ENCODE peak calls at places on chromosomes 12 and 14, in six cellular contexts. I is heart left ventricle, N is kidney, O is AG04450, Z is RWPE1, X is psoas muscle. S is an unnamed sample.

GRCh38 chr12:91274886-91275285 is 92.3 kb upstream of the DCN start:
- DNase-seq in I (peak), N (no peak), O (peak), Z (no peak), X (no peak), S (no peak)

GRCh38 chr14:24974591-24975374 is 75.2 kb downstream of the STXBP6 start:
- DNase-seq in I (no peak), N (no peak), O (no peak), Z (no peak), X (no peak), S (no peak)

GRCh38 chr14:31934767-31935266 is 142.3 kb upstream of the ARHGAP5 start:
- DNase-seq in I (peak), N (no peak), O (no peak), Z (peak), X (no peak), S (peak)

GRCh38 chr12:98847242-98847641 is 202.2 kb downstream of the APAF1 start:
- DNase-seq in I (no peak), N (no peak), O (no peak), Z (no peak), X (no peak), S (no peak)

GRCh38 chr14:90263748-90264449 is 7.5 kb downstream of the PSMC1 start:
- DNase-seq in I (no peak), N (no peak), O (no peak), Z (no peak), X (no peak), S (no peak)

GRCh38 chr12:30417697-30418231 is 277.9 kb downstream of the IPO8 start:
- DNase-seq in I (peak), N (no peak), O (peak), Z (peak), X (peak), S (no peak)

GRCh38 chr12:107359382-107359781 is 266.0 kb upstream of the CRY1 start:
- DNase-seq in I (no peak), N (no peak), O (peak), Z (peak), X (no peak), S (no peak)

GRCh38 chr14:104558231-104559042 is 21.1 kb upstream of the C14orf180 start:
- DNase-seq in I (no peak), N (peak), O (no peak), Z (no peak), X (peak), S (no peak)

GRCh38 chr12:9761407-9761736 is 671 bp upstream of the CD69 start:
- DNase-seq in I (no peak), N (no peak), O (no peak), Z (no peak), X (no peak), S (no peak)

GRCh38 chr12:91811481-91812287 is 334.0 kb downstream of the BTG1 start:
- DNase-seq in I (peak), N (peak), O (peak), Z (peak), X (peak), S (peak)

GRCh38 chr14:65382586-65382985 is 29.9 kb upstream of the FUT8 start:
- DNase-seq in I (no peak), N (no peak), O (no peak), Z (no peak), X (no peak), S (no peak)

GRCh38 chr14:91303091-91303923 is 58.8 kb upstream of the GPR68 start:
- DNase-seq in I (peak), N (no peak), O (no peak), Z (peak), X (peak), S (peak)

GRCh38 chr14:104357689-104358527 is 219.5 kb downstream of the KIF26A start:
- DNase-seq in I (no peak), N (no peak), O (no peak), Z (no peak), X (peak), S (no peak)

GRCh38 chr14:90900712-90901111 is 84.5 kb upstream of the TTC7B start:
- DNase-seq in I (no peak), N (no peak), O (no peak), Z (no peak), X (no peak), S (no peak)

GRCh38 chr14:97796511-97796910 is 999.3 kb downstream of the VRK1 start:
- DNase-seq in I (no peak), N (no peak), O (no peak), Z (no peak), X (no peak), S (no peak)

GRCh38 chr12:22474970-22475720 is 69.2 kb downstream of the C2CD5 start:
- DNase-seq in I (no peak), N (no peak), O (no peak), Z (no peak), X (no peak), S (no peak)

GRCh38 chr14:71687115-71687836 is 245.0 kb upstream of the RGS6 start:
- DNase-seq in I (no peak), N (no peak), O (no peak), Z (no peak), X (no peak), S (no peak)

GRCh38 chr14:52078093-52078492 is 9.2 kb upstream of the NID2 start:
- DNase-seq in I (no peak), N (no peak), O (no peak), Z (no peak), X (no peak), S (no peak)

GRCh38 chr12:18139989-18140596 is 50.1 kb upstream of the RERGL start:
- DNase-seq in I (no peak), N (no peak), O (no peak), Z (no peak), X (no peak), S (no peak)

GRCh38 chr12:1744932-1745331 is 54.1 kb downstream of the ADIPOR2 start:
- DNase-seq in I (no peak), N (no peak), O (no peak), Z (no peak), X (no peak), S (no peak)

GRCh38 chr12:70197362-70197744 is 45.9 kb upstream of the CNOT2 start:
- DNase-seq in I (no peak), N (no peak), O (no peak), Z (no peak), X (no peak), S (no peak)

GRCh38 chr14:61977217-61977616 is 215.0 kb downstream of the SNAPC1 start:
- DNase-seq in I (no peak), N (no peak), O (no peak), Z (no peak), X (no peak), S (no peak)

GRCh38 chr12:51863363-51863920 is 14.9 kb upstream of the FIGNL2 start:
- DNase-seq in I (no peak), N (peak), O (no peak), Z (no peak), X (peak), S (no peak)

GRCh38 chr12:113098428-113099028 is 37.0 kb downstream of the RASAL1 start:
- DNase-seq in I (peak), N (peak), O (peak), Z (peak), X (peak), S (peak)

GRCh38 chr12:6494351-6494743 is 445 bp downstream of the NCAPD2 start:
- DNase-seq in I (no peak), N (no peak), O (no peak), Z (no peak), X (no peak), S (no peak)

GRCh38 chr12:6492838-6493579 is at the start of gene MRPL51:
- DNase-seq in I (peak), N (peak), O (peak), Z (peak), X (peak), S (peak)

GRCh38 chr12:6500466-6500865 is 6.6 kb downstream of the NCAPD2 start:
- DNase-seq in I (no peak), N (no peak), O (no peak), Z (no peak), X (no peak), S (no peak)

GRCh38 chr12:6493580-6494350 is at the start of gene NCAPD2:
- DNase-seq in I (peak), N (peak), O (peak), Z (peak), X (peak), S (peak)

GRCh38 chr12:6494968-6495367 is 1.1 kb downstream of the NCAPD2 start:
- DNase-seq in I (no peak), N (no peak), O (no peak), Z (peak), X (no peak), S (no peak)
- H3K27ac ChIP-seq in I (no peak), N (no peak), O (no peak), Z (no peak), X (no peak), S (no peak)

GRCh38 chr14:99069946-99070345 is 202.1 kb downstream of the BCL11B start:
- DNase-seq in I (no peak), N (no peak), O (no peak), Z (no peak), X (no peak), S (no peak)
- H3K27ac ChIP-seq in I (no peak), N (no peak), O (no peak), Z (no peak), X (no peak), S (no peak)

DNA sequence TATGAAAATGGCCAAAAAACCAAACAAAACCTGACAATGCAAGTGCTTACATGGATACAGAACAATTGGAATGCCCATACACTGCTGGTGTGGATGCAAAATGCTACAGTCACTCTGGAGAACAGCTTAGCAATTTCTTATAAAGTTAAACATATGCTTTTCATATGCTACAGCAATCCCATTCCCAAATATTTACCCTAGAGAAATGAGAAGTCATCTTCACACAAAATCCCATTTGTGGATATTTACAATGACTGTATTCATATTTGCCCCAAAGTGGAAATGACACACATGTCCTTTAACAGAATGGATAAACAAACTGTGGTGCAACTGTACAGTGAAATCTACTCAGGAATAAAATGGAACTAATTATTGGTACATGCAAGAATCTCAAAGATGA is 20.4 kb downstream of the SAV1 start:
- DNase-seq in I (no peak), N (no peak), O (no peak), Z (no peak), X (no peak), S (no peak)
- H3K27ac ChIP-seq in I (no peak), N (no peak), O (no peak), Z (no peak), X (no peak), S (no peak)

GRCh38 chr12:53617700-53618099 is 8.5 kb downstream of the ATF7 start:
- DNase-seq in I (no peak), N (no peak), O (no peak), Z (no peak), X (no peak), S (no peak)
- H3K27ac ChIP-seq in I (peak), N (no peak), O (no peak), Z (no peak), X (peak), S (no peak)

DNA sequence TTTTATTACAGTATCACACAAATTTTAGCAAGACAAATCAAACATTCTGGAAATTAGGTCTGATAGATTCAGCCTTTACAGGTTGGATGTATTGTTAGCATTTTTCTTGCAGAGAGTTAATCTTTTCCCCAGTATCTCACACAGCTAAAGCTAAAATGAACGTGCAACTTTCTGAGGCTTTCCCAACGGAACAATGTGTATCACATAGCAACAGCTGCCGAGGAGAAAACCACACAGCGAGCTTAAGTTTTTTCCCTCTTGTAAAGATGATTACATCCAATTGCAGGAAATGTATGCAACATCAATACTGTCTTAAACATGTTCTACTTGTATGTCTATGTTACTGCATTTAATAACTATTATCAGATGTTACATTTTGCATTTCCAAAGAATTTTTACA is 182.2 kb downstream of the CCDC59 start:
- DNase-seq in I (no peak), N (no peak), O (no peak), Z (no peak), X (no peak), S (no peak)
- H3K27ac ChIP-seq in I (no peak), N (no peak), O (no peak), Z (no peak), X (no peak), S (no peak)

S was measured in right cardiac atrium.